ENCODE peak calls at places on chromosomes 3 and 15, in seven cellular contexts. U, T, A, K, S, G and V are unnamed samples. For H3K4me1, the result is how much of the 10 kb centered on the place peaks cover.

GRCh38 chr3:108073712-108074431 is 17.0 kb downstream of the CD47 start:
- DNase-seq in U (no peak), T (no peak), A (no peak), K (no peak), S (no peak), G (no peak), V (no peak)

GRCh38 chr15:60390931-60391501 is 6.8 kb downstream of the ANXA2 start:
- DNase-seq in U (peak), T (peak), A (peak), K (peak), S (peak), G (peak), V (peak)

GRCh38 chr3:132416807-132417694 is at the start of gene DNAJC13:
- DNase-seq in U (peak), T (peak), A (peak), K (peak), S (peak), G (peak), V (peak)

GRCh38 chr15:40925495-40925862 is 3.7 kb upstream of the DLL4 start:
- DNase-seq in U (no peak), T (no peak), A (no peak), K (no peak), S (no peak), G (no peak), V (no peak)

GRCh38 chr15:42719051-42719450 is 17.9 kb downstream of the CDAN1 start:
- DNase-seq in U (no peak), T (no peak), A (no peak), K (no peak), S (no peak), G (no peak), V (no peak)

GRCh38 chr3:185486371-185486770 is 12.5 kb downstream of the TMEM41A start:
- DNase-seq in U (no peak), T (no peak), A (no peak), K (no peak), S (no peak), G (no peak), V (no peak)

GRCh38 chr3:30670292-30670691 is 63.9 kb downstream of the TGFBR2 start:
- DNase-seq in U (no peak), T (no peak), A (no peak), K (no peak), S (no peak), G (no peak), V (no peak)

GRCh38 chr3:59386165-59386564 is 336.3 kb upstream of the CFAP20DC start:
- DNase-seq in U (no peak), T (no peak), A (no peak), K (no peak), S (no peak), G (no peak), V (no peak)

GRCh38 chr3:139473155-139473771 is 3.1 kb downstream of the RBP2 start:
- DNase-seq in U (no peak), T (no peak), A (no peak), K (no peak), S (no peak), G (no peak), V (no peak)

GRCh38 chr3:184691397-184692131 is 20.3 kb downstream of the MAGEF1 start:
- DNase-seq in U (peak), T (no peak), A (no peak), K (peak), S (no peak), G (no peak), V (peak)

GRCh38 chr3:184652465-184652864 is 59.4 kb downstream of the MAGEF1 start:
- DNase-seq in U (peak), T (no peak), A (no peak), K (no peak), S (no peak), G (peak), V (no peak)

GRCh38 chr3:123019591-123019990 is 8.0 kb downstream of the SEMA5B start:
- DNase-seq in U (no peak), T (no peak), A (no peak), K (no peak), S (no peak), G (no peak), V (no peak)

GRCh38 chr3:62562596-62562995 is 189.2 kb upstream of the FEZF2 start:
- DNase-seq in U (peak), T (peak), A (no peak), K (no peak), S (no peak), G (no peak), V (no peak)

GRCh38 chr3:193768069-193768391 is 175.0 kb downstream of the OPA1 start:
- DNase-seq in U (peak), T (peak), A (no peak), K (peak), S (no peak), G (no peak), V (no peak)

GRCh38 chr3:55907616-55908015 is 420.5 kb upstream of the WNT5A start:
- DNase-seq in U (no peak), T (no peak), A (no peak), K (no peak), S (no peak), G (no peak), V (no peak)

GRCh38 chr3:147661916-147662315 is 252.8 kb downstream of the ZIC1 start:
- DNase-seq in U (no peak), T (no peak), A (no peak), K (no peak), S (no peak), G (no peak), V (no peak)

GRCh38 chr15:32844118-32844711 is 126.4 kb downstream of the GREM1 start:
- DNase-seq in U (peak), T (no peak), A (no peak), K (no peak), S (no peak), G (no peak), V (no peak)

GRCh38 chr15:40238927-40239591 is at the start of gene PAK6:
- DNase-seq in U (peak), T (no peak), A (peak), K (peak), S (no peak), G (peak), V (no peak)

GRCh38 chr3:153373571-153373970 is 211.5 kb downstream of the RAP2B start:
- DNase-seq in U (peak), T (no peak), A (no peak), K (peak), S (no peak), G (no peak), V (no peak)

GRCh38 chr15:40470423-40471104 is at the start of gene CHST14:
- DNase-seq in U (peak), T (peak), A (no peak), K (peak), S (peak), G (peak), V (peak)

GRCh38 chr3:22555753-22556152 is 647.4 kb upstream of the UBE2E2 start:
- DNase-seq in U (no peak), T (no peak), A (no peak), K (no peak), S (no peak), G (no peak), V (no peak)

GRCh38 chr3:12934431-12934830 is 93.1 kb upstream of the RPL32 start:
- DNase-seq in U (peak), T (peak), A (no peak), K (peak), S (peak), G (peak), V (peak)

GRCh38 chr3:41190509-41191284 is 8.6 kb upstream of the CTNNB1 start:
- DNase-seq in U (no peak), T (no peak), A (no peak), K (no peak), S (no peak), G (no peak), V (no peak)

GRCh38 chr3:9826815-9827574 is 16.8 kb downstream of the RPUSD3 start:
- DNase-seq in U (peak), T (no peak), A (no peak), K (no peak), S (no peak), G (no peak), V (no peak)
- TF ChIP-seq CTCF in U (no peak), T (peak), A (peak), K (no peak), S (no peak), G (no peak), V (no peak)

GRCh38 chr3:50265988-50266387 is 3.0 kb upstream of the SEMA3B start:
- DNase-seq in U (no peak), T (no peak), A (no peak), K (no peak), S (no peak), G (no peak), V (no peak)

GRCh38 chr3:50267280-50267913 is 1.6 kb upstream of the SEMA3B start:
- DNase-seq in U (peak), T (peak), A (peak), K (no peak), S (peak), G (no peak), V (peak)

GRCh38 chr3:50264964-50265485 is 3.9 kb upstream of the SEMA3B start:
- DNase-seq in U (no peak), T (no peak), A (no peak), K (peak), S (no peak), G (no peak), V (no peak)

GRCh38 chr3:50268276-50268675 is 671 bp upstream of the SEMA3B start:
- DNase-seq in U (no peak), T (no peak), A (no peak), K (no peak), S (no peak), G (no peak), V (no peak)

GRCh38 chr3:50266808-50267207 is 2.1 kb upstream of the SEMA3B start:
- DNase-seq in U (no peak), T (no peak), A (peak), K (no peak), S (no peak), G (no peak), V (no peak)
- H3K4me1 ChIP-seq in U (under half), T (half or more), A (under half), K (half or more), S (half or more), G (under half), V (under half)

GRCh38 chr3:154753101-154753500 is 323.1 kb upstream of the GPR149 start:
- DNase-seq in U (no peak), T (no peak), A (no peak), K (no peak), S (no peak), G (no peak), V (no peak)

GRCh38 chr3:154759966-154760365 is 320.2 kb upstream of the MME start:
- DNase-seq in U (no peak), T (no peak), A (no peak), K (no peak), S (no peak), G (no peak), V (no peak)

GRCh38 chr3:154758109-154758868 is 321.8 kb upstream of the MME start:
- DNase-seq in U (peak), T (no peak), A (no peak), K (no peak), S (no peak), G (no peak), V (no peak)
- TF ChIP-seq CTCF in U (peak), T (peak), A (peak), K (no peak), S (peak), G (peak), V (peak)

GRCh38 chr15:89852342-89853005 is 37.8 kb upstream of the ANPEP start:
- DNase-seq in U (no peak), T (no peak), A (no peak), K (no peak), S (no peak), G (no peak), V (no peak)
- H3K4me1 ChIP-seq in U (under half), T (under half), A (under half), K (under half), S (under half), G (under half), V (under half)

DNA sequence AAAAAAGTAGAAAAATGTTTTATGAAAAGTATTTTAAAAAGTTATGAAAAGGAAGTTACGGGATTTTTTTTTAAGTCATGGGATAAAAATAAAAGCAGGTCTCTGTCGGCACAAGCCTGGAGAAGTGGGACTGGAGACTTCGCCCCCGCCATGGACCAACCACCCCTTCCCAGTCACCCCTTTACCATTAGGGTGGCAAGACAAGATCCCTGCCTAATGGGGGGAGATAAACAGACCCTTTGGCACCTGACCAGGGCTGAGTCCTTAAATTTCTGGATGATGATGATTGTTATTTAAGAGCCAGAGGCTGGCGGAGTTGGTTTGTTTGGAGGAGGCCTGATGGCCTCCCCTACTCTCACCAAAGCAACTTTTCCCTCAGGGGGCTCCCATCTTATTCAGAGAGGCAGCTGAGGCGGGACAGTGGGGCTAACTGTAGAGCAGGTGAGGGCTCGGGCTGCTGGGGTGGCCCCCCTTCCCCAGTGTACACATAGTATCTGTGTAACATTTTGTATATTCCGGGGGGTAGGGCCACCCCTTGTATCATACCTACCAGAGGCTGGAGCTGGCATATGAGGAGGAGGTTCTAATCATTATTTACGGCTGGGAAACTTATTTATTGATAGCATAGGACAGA is 74.0 kb downstream of the ADAMTS7 start:
- DNase-seq in U (no peak), T (no peak), A (peak), K (no peak), S (no peak), G (no peak), V (no peak)
- TF ChIP-seq CTCF in U (no peak), T (no peak), A (no peak), K (no peak), S (no peak), G (no peak), V (no peak)

DNA sequence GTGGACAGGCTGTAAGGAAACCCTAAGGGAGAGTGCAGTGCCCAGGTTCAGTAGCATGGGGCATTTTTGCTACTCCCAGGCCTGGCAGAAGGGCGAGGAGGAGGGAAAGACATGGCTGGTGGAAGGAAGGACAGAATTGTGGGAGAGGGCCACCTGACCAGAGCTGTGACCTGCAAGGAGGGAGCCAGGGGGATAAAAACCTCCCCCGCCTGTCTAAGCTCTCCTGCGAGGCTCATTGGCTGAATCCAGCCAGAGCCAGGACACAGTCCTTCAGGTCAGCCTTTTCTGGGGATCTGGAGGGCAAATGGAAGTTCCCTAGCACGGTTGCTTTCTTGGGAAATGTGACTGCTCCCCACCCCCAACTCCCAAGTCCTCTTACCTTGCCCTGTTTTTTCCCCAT is 13.3 kb upstream of the ANKDD1A start:
- DNase-seq in U (no peak), T (no peak), A (no peak), K (no peak), S (no peak), G (no peak), V (no peak)
- H3K4me1 ChIP-seq in U (under half), T (under half), A (under half), K (under half), S (under half), G (under half), V (under half)

GRCh38 chr3:112289011-112289410 is 5.0 kb downstream of the SLC9C1 start:
- DNase-seq in U (no peak), T (no peak), A (no peak), K (no peak), S (no peak), G (no peak), V (no peak)
- TF ChIP-seq CTCF in U (no peak), T (no peak), A (no peak), K (no peak), S (no peak), G (no peak), V (no peak)

GRCh38 chr15:73931441-73931840 is 5.2 kb downstream of the LOXL1 start:
- DNase-seq in U (no peak), T (no peak), A (no peak), K (no peak), S (no peak), G (no peak), V (peak)

GRCh38 chr15:73930371-73930770 is 4.1 kb downstream of the LOXL1 start:
- DNase-seq in U (peak), T (peak), A (no peak), K (no peak), S (no peak), G (no peak), V (peak)

GRCh38 chr15:73932381-73933191 is 6.3 kb downstream of the LOXL1 start:
- DNase-seq in U (no peak), T (no peak), A (no peak), K (no peak), S (no peak), G (no peak), V (no peak)

GRCh38 chr15:73928971-73929627 is 2.8 kb downstream of the LOXL1 start:
- DNase-seq in U (no peak), T (no peak), A (no peak), K (no peak), S (no peak), G (no peak), V (no peak)

GRCh38 chr15:73930790-73931281 is 4.6 kb downstream of the LOXL1 start:
- DNase-seq in U (peak), T (peak), A (no peak), K (peak), S (no peak), G (no peak), V (peak)
- H3K4me1 ChIP-seq in U (under half), T (under half), A (under half), K (under half), S (half or more), G (under half), V (under half)

DNA sequence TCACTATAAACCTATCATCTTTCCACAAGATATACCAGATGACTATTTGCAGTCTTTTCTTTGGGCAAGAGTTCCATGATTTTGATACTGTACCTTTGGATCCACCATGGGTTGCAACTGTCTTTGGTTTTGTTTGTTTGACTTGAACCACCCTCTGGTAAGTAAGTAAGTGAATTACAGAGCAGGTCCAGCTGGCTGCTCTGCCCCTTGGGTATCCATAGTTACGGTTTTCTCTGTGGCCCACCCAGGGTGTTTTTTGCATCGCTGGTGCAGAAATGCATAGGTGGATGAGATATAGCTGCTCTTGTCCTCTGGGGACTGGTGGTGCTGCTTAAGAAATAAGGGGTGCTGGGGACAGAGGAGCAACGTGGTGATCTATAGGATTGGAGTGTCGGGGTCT is 33.8 kb downstream of the CHDH start:
- DNase-seq in U (no peak), T (no peak), A (no peak), K (no peak), S (no peak), G (no peak), V (no peak)
- TF ChIP-seq CTCF in U (peak), T (no peak), A (no peak), K (no peak), S (no peak), G (no peak), V (no peak)